ENCODE peak calls at places on chromosome 3, in five cellular contexts. G is GM13977, F is GM12865, D is NCI-H774, L is transverse colon. Q is an unnamed sample.

GRCh38 chr3:48082580-48083187 is 66.5 kb upstream of the MAP4 start:
- DNase-seq in L (no peak), G (no peak), D (no peak), F (no peak), Q (no peak)

GRCh38 chr3:13769422-13769821 is 110.4 kb downstream of the WNT7A start:
- DNase-seq in L (no peak), G (no peak), D (no peak), F (no peak), Q (no peak)

GRCh38 chr3:20023663-20024417 is 11.8 kb upstream of the PP2D1 start:
- DNase-seq in L (peak; percentile 26), G (no peak), D (no peak), F (no peak), Q (peak; percentile 8)

GRCh38 chr3:128814514-128815317 is 64.7 kb upstream of the ACAD9 start:
- DNase-seq in F (no peak), L (no peak), G (no peak), D (no peak), Q (peak; percentile 59)

GRCh38 chr3:171339606-171340005 is 120.6 kb downstream of the TNIK start:
- DNase-seq in D (peak; percentile 54), L (peak; percentile 76), G (no peak), F (no peak), Q (no peak)

GRCh38 chr3:39808467-39809180 is 785 bp upstream of the MYRIP start:
- DNase-seq in F (no peak), L (no peak), G (no peak), D (no peak), Q (no peak)

GRCh38 chr3:46667061-46667621 is 26.3 kb downstream of the ALS2CL start:
- DNase-seq in L (peak; percentile 5), G (peak; percentile 6), D (no peak), F (no peak), Q (no peak)

GRCh38 chr3:4981688-4982494 is 2.7 kb downstream of the BHLHE40 start:
- DNase-seq in F (no peak), L (no peak), D (no peak), G (no peak), Q (peak; percentile 85)

GRCh38 chr3:62319570-62320243 is 53.6 kb downstream of the FEZF2 start:
- DNase-seq in L (no peak), F (no peak), D (peak; percentile 38), G (no peak), Q (no peak)

GRCh38 chr3:169169340-169169963 is 494.1 kb downstream of the MECOM start:
- DNase-seq in G (no peak), D (no peak), L (no peak), F (no peak), Q (no peak)

Q was measured in MV-4-11.